ENCODE peak calls at places on chromosomes 5 and 9, in six cellular contexts. R is M059J; Z is A549; H is amniotic stem cell; G is lung microvascular endothelial cell; B is stimulated activated CD8-positive, alpha-beta memory T cell treated with anti-CD3 and anti-CD28 coated beads, Interleukin-7, amount 100 ng/mL, for 4 hours. L is an unnamed sample.
A peak's percentile ranks its signal among the peaks of the same experiment; 100 is the strongest.

GRCh38 chr5:8906303-8906967 is 639.4 kb downstream of the SEMA5A start:
- DNase-seq in R (peak; percentile 96), Z (no peak), H (no peak), G (no peak), B (no peak), L (no peak)

GRCh38 chr5:36040651-36041536 is 25.8 kb downstream of the UGT3A2 start:
- DNase-seq in R (no peak), Z (no peak), H (no peak), G (no peak), B (no peak), L (no peak)

GRCh38 chr5:168400429-168401220 is 85.6 kb upstream of the RARS1 start:
- DNase-seq in R (no peak), Z (no peak), H (no peak), G (no peak), B (no peak), L (no peak)

GRCh38 chr5:136025900-136026299 is 2.9 kb upstream of the TGFBI start:
- DNase-seq in R (no peak), Z (no peak), H (no peak), G (no peak), B (no peak), L (peak; percentile 71)

GRCh38 chr5:141420855-141421488 is at the start of gene PCDHGA11:
- DNase-seq in R (no peak), Z (no peak), H (no peak), G (peak; percentile 72), B (no peak), L (peak; percentile 47)

GRCh38 chr5:14776640-14777039 is 94.9 kb downstream of the ANKH start:
- DNase-seq in R (no peak), Z (no peak), H (no peak), G (no peak), B (no peak), L (no peak)

GRCh38 chr5:92222449-92222848 is 839.3 kb upstream of the ARRDC3 start:
- DNase-seq in R (peak; percentile 10), Z (no peak), H (no peak), G (no peak), B (no peak), L (no peak)

GRCh38 chr5:117769877-117770276 is 1195.3 kb upstream of the SEMA6A start:
- DNase-seq in R (no peak), Z (no peak), H (no peak), G (no peak), B (no peak), L (no peak)

GRCh38 chr5:145697251-145698016 is 137.7 kb downstream of the PRELID2 start:
- DNase-seq in R (peak; percentile 47), Z (peak; percentile 19), H (peak; percentile 14), G (peak; percentile 79), B (no peak), L (no peak)

GRCh38 chr9:135134253-135135028 is 47.0 kb downstream of the OLFM1 start:
- DNase-seq in R (no peak), Z (no peak), H (no peak), G (no peak), B (no peak), L (no peak)

GRCh38 chr5:95976606-95977005 is 15.0 kb upstream of the ELL2 start:
- DNase-seq in R (no peak), Z (no peak), H (no peak), G (no peak), B (no peak), L (no peak)

GRCh38 chr5:60896991-60897390 is 47.9 kb downstream of the ERCC8 start:
- DNase-seq in R (no peak), Z (no peak), H (no peak), G (no peak), B (no peak), L (no peak)

GRCh38 chr9:132788378-132788777 is 89.7 kb downstream of the AK8 start:
- DNase-seq in R (no peak), Z (no peak), H (no peak), G (no peak), B (no peak), L (no peak)

GRCh38 chr5:16855475-16855874 is 80.6 kb downstream of the MYO10 start:
- DNase-seq in R (no peak), Z (no peak), H (no peak), G (peak; percentile 93), B (no peak), L (no peak)

GRCh38 chr5:78758169-78758839 is 109.7 kb upstream of the LHFPL2 start:
- DNase-seq in R (peak; percentile 88), Z (no peak), H (no peak), G (no peak), B (no peak), L (no peak)

GRCh38 chr5:166127766-166128565 is 2163.5 kb upstream of the WWC1 start:
- DNase-seq in R (no peak), Z (no peak), H (no peak), G (no peak), B (no peak), L (no peak)

GRCh38 chr9:75953218-75953617 is 62.7 kb downstream of the PCSK5 start:
- DNase-seq in R (no peak), Z (no peak), H (no peak), G (no peak), B (no peak), L (no peak)

GRCh38 chr9:88930716-88931115 is 60.6 kb upstream of the S1PR3 start:
- DNase-seq in R (no peak), Z (no peak), H (no peak), G (no peak), B (no peak), L (no peak)

GRCh38 chr5:13581132-13581531 is 363.4 kb downstream of the DNAH5 start:
- DNase-seq in R (no peak), Z (no peak), H (no peak), G (no peak), B (no peak), L (no peak)

GRCh38 chr9:136882109-136882946 is 4.0 kb upstream of the TRAF2 start:
- DNase-seq in R (peak; percentile 94), Z (peak; percentile 96), H (no peak), G (peak; percentile 91), B (peak; percentile 92), L (no peak)

GRCh38 chr9:91033802-91034201 is 232.2 kb downstream of the SYK start:
- DNase-seq in R (peak; percentile 8), Z (no peak), H (no peak), G (peak; percentile 56), B (peak; percentile 30), L (no peak)

GRCh38 chr5:173745123-173745522 is 128.7 kb upstream of the BOD1 start:
- DNase-seq in R (no peak), Z (no peak), H (no peak), G (no peak), B (no peak), L (no peak)

GRCh38 chr5:31408814-31409213 is 123.1 kb downstream of the DROSHA start:
- DNase-seq in R (peak; percentile 96), Z (no peak), H (no peak), G (no peak), B (no peak), L (no peak)

GRCh38 chr5:169300468-169301385 is at the start of gene SLIT3:
- DNase-seq in R (peak; percentile 80), Z (peak; percentile 89), H (peak; percentile 74), G (peak; percentile 31), B (no peak), L (peak; percentile 78)

GRCh38 chr5:171821286-171821685 is 35.7 kb downstream of the SMIM23 start:
- DNase-seq in R (no peak), Z (no peak), H (no peak), G (no peak), B (no peak), L (no peak)

GRCh38 chr5:1796371-1797108 is 3.1 kb downstream of the MRPL36 start:
- DNase-seq in R (no peak), Z (no peak), H (no peak), G (no peak), B (no peak), L (no peak)

GRCh38 chr9:26170224-26170623 is 492.0 kb upstream of the TUSC1 start:
- DNase-seq in R (peak; percentile 55), Z (no peak), H (no peak), G (no peak), B (no peak), L (no peak)

GRCh38 chr9:36319806-36320205 is 61.6 kb upstream of the GNE start:
- DNase-seq in R (no peak), Z (peak; percentile 58), H (no peak), G (no peak), B (no peak), L (no peak)

GRCh38 chr5:144313147-144313726 is 142.6 kb downstream of the KCTD16 start:
- DNase-seq in R (no peak), Z (no peak), H (no peak), G (no peak), B (no peak), L (no peak)

GRCh38 chr9:114385412-114386181 is 2.2 kb downstream of the AKNA start:
- DNase-seq in R (peak; percentile 98), Z (no peak), H (peak; percentile 90), G (peak; percentile 44), B (peak; percentile 83), L (peak; percentile 94)

GRCh38 chr5:9621379-9621903 is 8.7 kb downstream of the TAS2R1 start:
- DNase-seq in R (peak; percentile 26), Z (no peak), H (peak; percentile 18), G (no peak), B (no peak), L (no peak)

GRCh38 chr9:104094534-104095020 is 468 bp downstream of the SMC2 start:
- DNase-seq in R (no peak), Z (peak; percentile 11), H (no peak), G (no peak), B (no peak), L (no peak)

GRCh38 chr5:149760700-149761187 is 30.6 kb downstream of the PPARGC1B start:
- DNase-seq in R (peak; percentile 74), Z (no peak), H (no peak), G (no peak), B (no peak), L (no peak)

GRCh38 chr9:122386316-122386872 is 15.6 kb downstream of the PTGS1 start:
- DNase-seq in R (peak; percentile 21), Z (no peak), H (no peak), G (no peak), B (no peak), L (no peak)

GRCh38 chr5:26700759-26701384 is 337.5 kb downstream of the CDH9 start:
- DNase-seq in R (peak; percentile 48), Z (peak; percentile 47), H (no peak), G (no peak), B (no peak), L (no peak)